ENCODE peak calls at places on chromosomes 7 and 10, in five cellular contexts. H is GM13977, X is breast epithelium, C is brain microvascular endothelial cell, Q is PC-3. B is an unnamed sample.

GRCh38 chr10:57015595-57016303 is 654.7 kb upstream of the ZWINT start:
- DNase-seq in H (no peak), X (no peak), C (no peak), Q (no peak), B (no peak)

GRCh38 chr10:49119746-49120145 is 4.4 kb upstream of the VSTM4 start:
- DNase-seq in H (no peak), X (no peak), C (peak), Q (peak), B (no peak)

GRCh38 chr10:114030140-114030539 is 13.5 kb upstream of the ADRB1 start:
- DNase-seq in H (no peak), X (no peak), C (no peak), Q (peak), B (no peak)

GRCh38 chr7:104327534-104327933 is 869 bp upstream of the LHFPL3 start:
- DNase-seq in H (no peak), X (no peak), C (no peak), Q (no peak), B (no peak)

GRCh38 chr10:32317795-32318194 is 29.2 kb downstream of the EPC1 start:
- DNase-seq in H (peak), X (no peak), C (no peak), Q (no peak), B (peak)

GRCh38 chr7:49775065-49775948 is 1.9 kb downstream of the VWC2 start:
- DNase-seq in H (peak), X (no peak), C (no peak), Q (no peak), B (no peak)

GRCh38 chr10:45502458-45502857 is 128.4 kb downstream of the ALOX5 start:
- DNase-seq in H (no peak), X (no peak), C (no peak), Q (peak), B (no peak)

GRCh38 chr7:102377-102711 is 90.0 kb upstream of the FAM20C start:
- DNase-seq in H (no peak), X (no peak), C (no peak), Q (no peak), B (no peak)

GRCh38 chr7:27771111-27771510 is 31.1 kb downstream of the TAX1BP1 start:
- DNase-seq in H (no peak), X (no peak), C (no peak), Q (peak), B (no peak)

GRCh38 chr10:6130851-6131470 is 42.1 kb downstream of the RBM17 start:
- DNase-seq in H (no peak), X (no peak), C (no peak), Q (no peak), B (no peak)

GRCh38 chr10:103040424-103040823 is 122.3 kb downstream of the CNNM2 start:
- DNase-seq in H (no peak), X (no peak), C (peak), Q (peak), B (no peak)

GRCh38 chr7:47358357-47358756 is 223.6 kb downstream of the TNS3 start:
- DNase-seq in H (no peak), X (no peak), C (no peak), Q (no peak), B (no peak)

GRCh38 chr7:117458977-117459583 is 20.7 kb upstream of the CFTR start:
- DNase-seq in H (peak), X (no peak), C (no peak), Q (peak), B (peak)

GRCh38 chr10:14554843-14555205 is 219.9 kb downstream of the FAM107B start:
- DNase-seq in H (no peak), X (no peak), C (peak), Q (peak), B (peak)

GRCh38 chr10:14555806-14556205 is 218.9 kb downstream of the FAM107B start:
- DNase-seq in H (no peak), X (no peak), C (no peak), Q (no peak), B (peak)

GRCh38 chr10:14558025-14558424 is 216.7 kb downstream of the FAM107B start:
- DNase-seq in H (no peak), X (no peak), C (no peak), Q (no peak), B (no peak)

GRCh38 chr10:14557573-14557972 is 217.1 kb downstream of the FAM107B start:
- DNase-seq in H (no peak), X (no peak), C (no peak), Q (no peak), B (no peak)

DNA sequence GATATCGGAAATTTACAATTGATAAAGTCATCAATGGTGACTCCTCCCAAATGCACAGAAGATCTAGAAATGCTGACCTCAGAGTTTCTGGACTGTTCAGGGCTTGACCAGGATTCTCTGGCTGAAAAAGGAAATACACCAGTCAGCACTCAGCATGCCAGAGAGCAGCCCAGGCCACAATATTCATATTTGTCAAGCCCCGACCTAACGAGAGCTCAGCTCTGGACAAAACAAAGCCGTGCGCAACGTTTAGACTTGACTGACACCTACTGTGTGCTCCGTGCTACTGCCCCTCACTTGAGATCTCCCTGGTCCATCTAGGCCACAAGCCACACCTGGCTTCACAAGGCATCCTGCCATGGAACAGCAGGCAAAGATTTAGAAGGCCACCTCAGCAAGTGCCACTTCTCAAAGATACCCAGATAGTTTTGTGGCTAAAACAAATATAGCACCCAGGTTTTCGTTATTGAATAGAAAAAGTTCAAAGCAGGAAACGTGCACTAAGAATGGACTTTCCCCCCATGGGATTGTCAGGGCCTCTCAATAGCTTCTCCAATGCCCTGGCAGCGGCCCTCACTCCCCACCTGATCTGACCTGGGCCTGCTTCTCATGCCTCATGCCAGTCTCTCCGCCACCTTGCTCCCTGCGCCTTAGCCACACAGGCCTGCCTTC is 218.3 kb downstream of the FAM107B start:
- DNase-seq in H (peak), X (no peak), C (peak), Q (no peak), B (peak)
- TF ChIP-seq CTCF in H (peak), X (no peak), C (peak), Q (peak), B (peak)

DNA sequence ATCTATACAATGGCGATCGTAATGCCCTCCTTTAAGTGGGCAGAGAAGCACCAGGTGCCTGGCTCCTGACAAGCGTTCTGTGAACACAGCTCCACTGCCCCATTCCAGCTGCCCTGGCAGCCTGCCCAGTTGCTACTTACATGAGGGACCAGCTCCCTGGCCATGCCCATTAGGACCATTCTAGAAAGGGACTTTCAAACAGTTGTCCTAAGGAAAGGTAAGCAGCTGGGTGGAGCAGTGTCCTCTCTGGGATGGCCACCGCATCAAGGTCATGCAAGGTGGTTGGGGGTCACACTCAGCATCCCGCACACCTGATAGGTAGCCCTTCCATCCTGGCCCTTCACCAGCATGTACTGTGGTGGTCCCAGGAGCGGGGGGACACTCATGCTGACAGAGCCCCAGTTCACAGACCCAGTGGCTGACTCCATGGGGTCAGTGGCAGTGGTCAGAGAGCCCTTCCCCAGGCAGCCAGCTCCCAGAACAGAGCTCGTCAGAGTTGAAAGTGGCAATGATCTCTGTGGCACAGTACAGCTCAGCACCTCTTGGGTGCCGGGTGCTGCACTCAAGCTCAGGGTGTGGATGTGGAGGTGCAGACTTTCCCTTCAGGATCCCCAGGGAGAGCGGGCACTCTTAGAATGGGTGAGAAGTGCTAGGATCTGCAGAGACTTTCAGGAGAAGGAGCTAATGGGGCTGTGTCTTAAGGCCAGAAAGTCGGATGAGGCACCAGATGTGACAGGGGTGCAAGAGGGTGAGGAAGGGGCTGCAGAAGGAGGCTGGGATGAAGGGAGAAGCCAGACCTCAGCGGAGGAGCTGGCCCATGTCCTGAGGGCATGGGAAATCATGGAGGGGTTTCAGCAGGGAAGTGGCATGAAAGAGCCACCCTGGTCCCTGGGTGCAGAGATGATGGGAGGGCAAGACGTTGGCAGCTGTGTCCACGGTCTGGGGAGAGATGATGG is 10.9 kb downstream of the MMRN2 start:
- DNase-seq in H (no peak), X (peak), C (no peak), Q (no peak), B (no peak)
- TF ChIP-seq CTCF in H (no peak), X (no peak), C (no peak), Q (no peak), B (no peak)

GRCh38 chr10:121495719-121496118 is 102.5 kb downstream of the FGFR2 start:
- DNase-seq in H (no peak), X (peak), C (no peak), Q (no peak), B (no peak)

GRCh38 chr10:121501796-121502195 is 96.4 kb downstream of the FGFR2 start:
- DNase-seq in H (no peak), X (no peak), C (no peak), Q (no peak), B (no peak)

GRCh38 chr10:121497513-121497912 is 100.7 kb downstream of the FGFR2 start:
- DNase-seq in H (no peak), X (no peak), C (no peak), Q (no peak), B (no peak)

GRCh38 chr10:121500591-121501341 is 97.5 kb downstream of the FGFR2 start:
- DNase-seq in H (no peak), X (no peak), C (no peak), Q (no peak), B (no peak)

DNA sequence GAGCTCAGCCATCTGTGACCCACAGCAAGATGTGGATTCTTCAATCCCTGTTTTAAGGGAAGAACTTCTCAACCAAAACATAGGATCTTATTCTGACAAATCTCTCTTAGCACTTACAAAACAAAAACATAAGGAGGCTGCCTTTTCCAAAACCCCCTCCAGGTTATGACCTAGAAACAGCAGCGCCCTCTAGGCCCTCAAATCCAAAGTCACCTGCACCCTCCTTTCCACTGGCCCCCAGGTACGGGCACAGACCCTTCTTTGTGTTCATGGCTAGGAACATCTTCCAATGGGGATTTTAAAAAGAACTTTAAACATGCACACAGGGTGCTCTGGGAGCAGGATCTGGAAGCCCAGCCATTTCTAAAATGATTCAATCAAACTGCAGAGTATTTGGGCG is 100.2 kb downstream of the FGFR2 start:
- DNase-seq in H (no peak), X (no peak), C (no peak), Q (no peak), B (no peak)
- TF ChIP-seq CTCF in H (no peak), X (no peak), C (no peak), Q (no peak), B (no peak)

GRCh38 chr10:86110156-86110786 is 256.3 kb downstream of the GRID1 start:
- DNase-seq in H (no peak), X (no peak), C (no peak), Q (no peak), B (peak)
- TF ChIP-seq CTCF in H (peak), X (no peak), C (no peak), Q (no peak), B (peak)

DNA sequence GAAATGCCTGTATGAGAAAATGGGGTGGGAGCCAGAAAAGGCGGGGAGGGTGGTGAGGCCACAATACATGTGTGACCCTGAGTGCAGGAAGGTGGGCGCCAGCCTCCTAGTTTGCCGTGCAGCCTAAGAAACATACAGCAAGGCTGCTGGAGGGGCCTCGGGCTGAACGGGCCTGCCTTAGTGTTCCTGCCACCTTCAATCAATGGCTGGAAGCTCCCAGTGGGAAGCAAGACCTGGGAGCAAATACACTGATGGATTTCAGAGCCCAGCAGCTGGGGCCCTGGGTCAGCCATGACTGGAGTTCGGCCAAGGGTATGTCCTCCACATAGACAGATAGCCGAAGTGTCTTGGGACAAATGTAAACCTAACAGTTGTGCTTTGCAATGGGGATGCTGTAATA is 50.2 kb upstream of the CELF2 start:
- DNase-seq in H (no peak), X (no peak), C (no peak), Q (no peak), B (no peak)
- TF ChIP-seq CTCF in H (no peak), X (no peak), C (no peak), Q (no peak), B (no peak)

GRCh38 chr10:83539528-83540308 is 599.6 kb upstream of the GHITM start:
- DNase-seq in H (no peak), X (no peak), C (no peak), Q (no peak), B (peak)
- TF ChIP-seq CTCF in H (no peak), X (no peak), C (no peak), Q (no peak), B (no peak)

GRCh38 chr7:25854608-25855497 is 297.1 kb upstream of the NFE2L3 start:
- DNase-seq in H (peak), X (no peak), C (peak), Q (peak), B (peak)
- TF ChIP-seq CTCF in H (peak), X (no peak), C (peak), Q (peak), B (peak)

DNA sequence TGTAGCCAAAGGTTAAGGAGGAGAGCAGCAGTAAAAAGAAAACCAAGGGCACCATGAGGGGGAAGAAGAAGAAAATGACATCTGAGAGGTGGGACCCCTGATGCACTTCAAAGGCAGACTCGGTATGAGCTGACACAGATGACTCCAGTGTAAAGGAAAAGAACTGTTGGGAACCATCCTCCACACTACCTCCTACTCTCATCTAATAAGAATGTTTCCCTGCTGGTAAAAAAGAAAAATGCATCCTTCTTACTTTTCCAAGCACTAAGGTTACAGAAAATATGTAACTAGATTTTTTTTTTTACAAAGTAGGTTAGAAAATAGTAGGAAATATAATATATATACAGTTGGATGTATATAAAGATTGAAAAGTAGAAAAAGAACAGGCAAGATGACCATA is 16.9 kb downstream of the TAS2R41 start:
- DNase-seq in H (no peak), X (no peak), C (no peak), Q (peak), B (no peak)
- TF ChIP-seq CTCF in H (no peak), X (no peak), C (peak), Q (peak), B (no peak)